ENCODE peak calls at places on chromosome 4, in nine cellular contexts. L is fibroblast of mammary gland, E is tibial artery, S is mammary epithelial cell, D is IMR-90, X is tibial nerve, O is fibroblast of the aortic adventitia, R is left ventricle myocardium inferior, Z is heart right ventricle. W is an unnamed sample.

GRCh38 chr4:67558493-67558892 is at the start of gene STAP1:
- DNase-seq in D (no peak), X (no peak), L (no peak), S (no peak), R (no peak), E (no peak), Z (no peak), O (no peak), W (no peak)

GRCh38 chr4:60020389-60020788 is 1179.7 kb upstream of the ADGRL3 start:
- DNase-seq in O (no peak), R (no peak), L (no peak), E (no peak), D (no peak), X (no peak), Z (no peak), S (no peak), W (no peak)

GRCh38 chr4:58560736-58561135 is 1450.6 kb upstream of the IGFBP7 start:
- DNase-seq in O (no peak), R (no peak), L (no peak), Z (no peak), E (no peak), D (no peak), S (no peak), X (no peak), W (no peak)

GRCh38 chr4:88734403-88734949 is 36.8 kb upstream of the NAP1L5 start:
- DNase-seq in E (no peak), S (no peak), O (no peak), D (peak; percentile 7), L (peak; percentile 25), Z (no peak), X (no peak), R (no peak), W (no peak)

GRCh38 chr4:174526731-174527130 is 4.4 kb upstream of the HPGD start:
- DNase-seq in X (no peak), O (no peak), E (no peak), L (no peak), S (no peak), Z (no peak), D (no peak), R (no peak), W (no peak)

GRCh38 chr4:163280703-163281519 is 51.5 kb downstream of the NPY1R start:
- DNase-seq in D (no peak), L (no peak), E (no peak), X (no peak), R (no peak), Z (no peak), O (no peak), S (no peak), W (no peak)

GRCh38 chr4:40702800-40703151 is 47.0 kb upstream of the NSUN7 start:
- DNase-seq in S (no peak), E (no peak), Z (no peak), R (no peak), L (no peak), D (no peak), X (no peak), O (no peak), W (no peak)

GRCh38 chr4:69957209-69957608 is 8.3 kb downstream of the CSN2 start:
- DNase-seq in X (no peak), Z (no peak), E (no peak), D (no peak), R (no peak), O (no peak), L (no peak), S (no peak), W (no peak)

GRCh38 chr4:130172156-130172555 is 1076.2 kb downstream of the C4orf33 start:
- DNase-seq in D (no peak), S (no peak), L (peak; percentile 88), Z (no peak), X (no peak), O (no peak), E (no peak), R (no peak), W (no peak)

GRCh38 chr4:121219222-121219621 is 55.1 kb upstream of the TNIP3 start:
- DNase-seq in L (no peak), O (no peak), X (no peak), R (no peak), S (no peak), E (no peak), D (peak; percentile 2), Z (no peak), W (no peak)

GRCh38 chr4:140944539-140944938 is 188.4 kb upstream of the TBC1D9 start:
- DNase-seq in Z (no peak), O (peak; percentile 48), D (peak; percentile 66), L (peak; percentile 69), X (no peak), E (no peak), S (no peak), R (no peak), W (no peak)

GRCh38 chr4:6753891-6754290 is 28.6 kb upstream of the KIAA0232 start:
- DNase-seq in O (no peak), D (no peak), X (no peak), E (no peak), S (no peak), L (no peak), Z (no peak), R (no peak), W (no peak)

GRCh38 chr4:82770607-82771006 is 28.0 kb downstream of the SCD5 start:
- DNase-seq in X (no peak), D (no peak), Z (no peak), O (no peak), E (no peak), S (no peak), L (no peak), R (no peak), W (no peak)

GRCh38 chr4:3372264-3372932 is 69.4 kb upstream of the HGFAC start:
- DNase-seq in L (no peak), X (no peak), O (no peak), E (no peak), R (no peak), Z (no peak), S (no peak), D (no peak), W (no peak)

GRCh38 chr4:3369781-3370660 is 71.7 kb upstream of the HGFAC start:
- DNase-seq in S (peak; percentile 53), D (peak; percentile 94), O (peak; percentile 87), R (peak; percentile 66), X (no peak), E (peak; percentile 53), Z (peak; percentile 68), L (peak; percentile 82), W (no peak)

GRCh38 chr4:3368841-3369760 is 72.7 kb upstream of the HGFAC start:
- DNase-seq in L (no peak), D (no peak), Z (no peak), R (no peak), E (no peak), X (no peak), O (no peak), S (no peak), W (no peak)

GRCh38 chr4:3371581-3372001 is 70.2 kb upstream of the HGFAC start:
- DNase-seq in Z (no peak), D (peak; percentile 21), E (no peak), X (no peak), L (no peak), R (no peak), S (no peak), O (no peak), W (no peak)

DNA sequence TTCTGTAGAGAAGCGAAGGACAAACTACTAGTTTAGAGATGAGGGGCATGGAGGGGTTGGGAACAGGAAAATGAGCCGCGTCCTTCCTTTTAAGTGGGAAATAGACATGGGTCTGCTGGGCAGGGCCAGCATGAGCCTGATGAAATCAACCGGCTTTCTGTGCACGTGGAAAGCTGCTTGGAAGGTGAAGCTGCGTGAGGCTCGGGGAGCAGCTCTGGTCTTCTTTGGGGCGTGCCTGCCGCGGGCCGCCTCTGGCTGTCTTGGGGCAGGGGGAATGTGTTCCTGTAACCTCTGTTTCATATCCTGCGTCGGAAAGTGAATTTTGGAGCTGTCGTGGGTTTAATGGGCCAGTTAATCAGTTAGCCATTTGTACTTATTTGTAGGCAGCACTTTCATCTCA is 70.7 kb upstream of the HGFAC start:
- DNase-seq in L (no peak), O (peak; percentile 24), E (no peak), R (no peak), S (no peak), Z (no peak), D (no peak), X (no peak), W (no peak)
- TF ChIP-seq CTCF in L (no peak), O (no peak), E (no peak), R (no peak), S (no peak), Z (no peak), D (no peak), X (no peak), W (no peak)

DNA sequence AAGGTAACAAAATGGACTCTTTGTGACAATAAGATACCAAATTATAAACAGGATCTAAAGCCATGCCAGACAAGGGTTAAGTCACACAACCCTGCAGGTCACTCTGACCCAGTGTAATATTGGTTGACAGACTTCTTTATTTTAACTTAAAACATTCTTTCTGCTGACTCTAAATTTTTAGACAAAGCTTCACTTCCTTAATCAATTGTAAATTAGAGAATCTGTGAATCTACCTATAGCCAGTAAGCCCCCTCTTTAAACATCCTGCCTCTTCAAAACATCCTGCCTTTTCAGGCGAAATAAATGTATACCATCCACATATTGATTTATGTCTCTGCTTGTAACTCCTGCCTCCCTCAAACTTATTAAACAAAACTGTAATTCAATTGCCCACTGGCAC is 14.2 kb downstream of the NUDT6 start:
- DNase-seq in R (no peak), S (no peak), L (no peak), Z (no peak), D (no peak), X (no peak), E (no peak), O (no peak), W (no peak)
- TF ChIP-seq CTCF in R (no peak), S (no peak), L (no peak), Z (no peak), D (no peak), X (no peak), E (no peak), O (no peak), W (no peak)

DNA sequence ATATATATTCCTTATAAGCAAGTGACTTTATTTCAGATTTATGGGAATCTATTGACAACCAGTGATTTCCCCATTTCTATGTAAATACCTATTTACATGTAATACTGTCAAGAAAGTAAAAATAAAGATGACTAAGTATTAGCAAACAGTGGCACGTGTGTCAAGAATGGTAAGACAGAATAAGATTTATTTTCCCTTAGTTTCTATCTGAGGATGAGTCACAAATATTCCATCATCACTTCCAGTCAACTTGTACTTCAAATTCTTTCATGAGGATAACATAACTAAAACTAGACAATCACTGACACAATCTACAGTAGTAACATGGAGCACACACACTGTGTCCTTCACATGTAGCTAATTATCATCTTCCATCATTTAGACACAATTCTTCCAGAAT is 625.3 kb upstream of the PCDH7 start:
- DNase-seq in L (peak; percentile 60), X (no peak), O (peak; percentile 2), S (peak; percentile 9), R (no peak), D (peak; percentile 6), E (no peak), Z (no peak), W (no peak)
- TF ChIP-seq CTCF in L (no peak), X (no peak), O (no peak), S (no peak), R (no peak), D (no peak), E (no peak), Z (no peak), W (no peak)

DNA sequence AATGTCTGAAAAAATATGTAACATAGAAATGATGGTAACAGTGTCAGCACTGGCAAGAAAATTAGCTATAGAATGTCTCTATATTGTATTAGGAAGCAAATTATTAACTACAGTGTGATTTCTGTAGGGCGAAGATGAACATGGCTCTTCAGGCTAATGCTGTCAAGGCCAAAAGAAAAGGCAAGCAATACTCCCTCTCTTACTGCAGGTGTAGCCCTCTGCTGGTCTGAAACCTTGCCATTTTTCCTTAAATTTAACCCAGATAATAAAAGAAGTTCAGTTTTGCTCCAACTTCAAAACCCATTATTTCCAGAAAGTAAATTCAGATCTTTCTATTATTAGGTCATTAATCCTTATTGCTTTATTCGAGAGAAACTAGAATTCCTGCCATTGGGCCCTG is 215.9 kb downstream of the LRBA start:
- DNase-seq in Z (no peak), D (no peak), E (no peak), R (no peak), L (no peak), O (peak; percentile 2), X (no peak), S (no peak), W (no peak)
- TF ChIP-seq CTCF in Z (no peak), D (peak; percentile 4), E (no peak), R (no peak), L (peak; percentile 18), O (peak; percentile 20), X (no peak), S (no peak), W (peak; percentile 38)

W was measured in progenitor cell of endocrine pancreas.